ENCODE peak calls at places on chromosomes 16 and 17, in seven cellular contexts. E, R, H, Z, X, S and D are unnamed samples.

GRCh38 chr17:17494499-17495447 is 1.4 kb downstream of the RASD1 start:
- DNase-seq in H (no peak), R (no peak), X (peak; percentile 6), S (no peak), E (peak; percentile 36), Z (no peak), D (no peak)

GRCh38 chr17:29593546-29594440 is 861 bp downstream of the ANKRD13B start:
- DNase-seq in R (peak; percentile 19), H (no peak), X (peak; percentile 17), E (no peak), S (no peak), Z (no peak), D (no peak)

GRCh38 chr17:20944014-20944905 is 98.6 kb downstream of the USP22 start:
- DNase-seq in R (no peak), E (peak; percentile 45), H (no peak), X (no peak), S (no peak), Z (no peak), D (no peak)

GRCh38 chr16:86946396-86946795 is 368.0 kb downstream of the FOXL1 start:
- DNase-seq in H (no peak), X (no peak), S (no peak), E (peak; percentile 58), R (no peak), Z (no peak), D (no peak)

GRCh38 chr16:13795131-13795530 is 124.8 kb upstream of the ERCC4 start:
- DNase-seq in S (no peak), Z (no peak), H (no peak), R (no peak), X (peak; percentile 63), E (no peak), D (no peak)

GRCh38 chr16:67246081-67246944 is 968 bp downstream of the FHOD1 start:
- DNase-seq in S (peak; percentile 87), X (peak; percentile 71), R (peak; percentile 42), H (no peak), E (peak; percentile 78), Z (peak; percentile 67), D (peak; percentile 73)

GRCh38 chr16:19884021-19884485 is 595 bp downstream of the GPRC5B start:
- DNase-seq in H (no peak), X (no peak), S (no peak), Z (no peak), E (peak; percentile 56), R (no peak), D (no peak)

GRCh38 chr17:77375917-77376651 is 235.3 kb downstream of the SEC14L1 start:
- DNase-seq in Z (no peak), S (peak; percentile 53), E (no peak), H (peak; percentile 60), R (no peak), X (peak; percentile 81), D (no peak)

GRCh38 chr17:36675250-36675649 is 73.9 kb downstream of the MRM1 start:
- DNase-seq in E (no peak), X (no peak), Z (no peak), H (no peak), S (no peak), R (no peak), D (no peak)

GRCh38 chr16:1681032-1681431 is 3.0 kb downstream of the JPT2 start:
- DNase-seq in X (no peak), S (no peak), E (no peak), H (no peak), R (no peak), Z (no peak), D (no peak)

GRCh38 chr16:9259914-9260608 is 168.6 kb downstream of the HAPSTR1 start:
- DNase-seq in Z (no peak), E (no peak), S (no peak), X (no peak), H (no peak), R (no peak), D (no peak)

GRCh38 chr16:17277981-17278381 is 192.8 kb downstream of the XYLT1 start:
- DNase-seq in X (no peak), R (no peak), H (no peak), Z (no peak), S (no peak), E (peak; percentile 52), D (no peak)

GRCh38 chr17:17433260-17433659 is 43.5 kb upstream of the MED9 start:
- DNase-seq in S (no peak), H (no peak), Z (no peak), E (peak; percentile 20), X (no peak), R (no peak), D (no peak)

GRCh38 chr16:13633381-13633861 is 286.5 kb upstream of the ERCC4 start:
- DNase-seq in R (no peak), H (no peak), E (no peak), X (no peak), Z (no peak), S (no peak), D (no peak)

GRCh38 chr17:81794509-81794908 is 9.4 kb upstream of the GCGR start:
- DNase-seq in R (no peak), S (no peak), Z (no peak), H (no peak), X (no peak), E (no peak), D (no peak)

GRCh38 chr17:82703935-82704865 is 5.7 kb upstream of the RAB40B start:
- DNase-seq in X (no peak), E (no peak), Z (no peak), S (no peak), H (no peak), R (no peak), D (no peak)

GRCh38 chr17:1716912-1717695 is 6.9 kb upstream of the TLCD2 start:
- DNase-seq in S (peak; percentile 98), X (peak; percentile 96), E (peak; percentile 98), Z (peak; percentile 99), R (peak; percentile 93), H (peak; percentile 71), D (peak; percentile 97)

GRCh38 chr16:82456683-82457082 is 170.1 kb upstream of the CDH13 start:
- DNase-seq in Z (peak; percentile 14), X (peak; percentile 2), S (peak; percentile 4), E (peak; percentile 60), R (no peak), H (peak; percentile 24), D (peak; percentile 3)

GRCh38 chr16:63061319-63061718 is 1025.1 kb upstream of the CDH8 start:
- DNase-seq in R (no peak), X (no peak), Z (no peak), E (no peak), S (no peak), H (no peak), D (no peak)

GRCh38 chr17:34169501-34169900 is 85.6 kb upstream of the CCL2 start:
- DNase-seq in R (no peak), S (no peak), E (no peak), H (no peak), Z (no peak), X (no peak), D (no peak)

GRCh38 chr17:37116802-37117201 is 168.0 kb downstream of the AATF start:
- DNase-seq in H (no peak), E (no peak), Z (no peak), S (no peak), X (no peak), R (no peak), D (no peak)

GRCh38 chr17:80482555-80483308 is 6.3 kb upstream of the NPTX1 start:
- DNase-seq in E (no peak), S (no peak), X (no peak), H (no peak), Z (no peak), R (no peak), D (no peak)

GRCh38 chr16:56102159-56102798 is 89.0 kb upstream of the GNAO1 start:
- DNase-seq in S (no peak), R (no peak), E (no peak), X (peak; percentile 94), H (no peak), Z (no peak), D (no peak)

GRCh38 chr16:20906225-20906870 is 5.8 kb downstream of the LYRM1 start:
- DNase-seq in E (peak; percentile 68), H (no peak), R (no peak), S (peak; percentile 84), X (no peak), Z (no peak), D (no peak)

GRCh38 chr16:49278944-49279725 is 2.5 kb downstream of the CBLN1 start:
- DNase-seq in H (no peak), R (no peak), Z (no peak), X (no peak), E (no peak), S (no peak), D (no peak)

GRCh38 chr17:73600103-73600871 is 44.0 kb downstream of the SDK2 start:
- DNase-seq in Z (no peak), E (no peak), X (no peak), R (no peak), S (peak; percentile 18), H (no peak), D (no peak)

GRCh38 chr17:78974635-78975591 is 4.8 kb downstream of the LGALS3BP start:
- DNase-seq in Z (peak; percentile 74), R (no peak), S (peak; percentile 79), X (peak; percentile 60), E (peak; percentile 86), H (no peak), D (no peak)

GRCh38 chr17:57356722-57357391 is 100.5 kb downstream of the MSI2 start:
- DNase-seq in Z (no peak), H (no peak), S (no peak), E (no peak), X (no peak), R (no peak), D (no peak)

GRCh38 chr17:2410951-2411350 is 10.1 kb upstream of the MNT start:
- DNase-seq in S (no peak), E (no peak), R (no peak), Z (no peak), X (no peak), H (no peak), D (no peak)

GRCh38 chr16:50245417-50246298 is 20.7 kb upstream of the ADCY7 start:
- DNase-seq in R (no peak), Z (no peak), E (peak; percentile 51), X (no peak), S (peak; percentile 77), H (no peak), D (no peak)

GRCh38 chr17:58184986-58185761 is 7.4 kb upstream of the EPX start:
- DNase-seq in E (no peak), X (no peak), H (no peak), S (no peak), Z (no peak), R (no peak), D (no peak)

GRCh38 chr17:48074322-48075054 is 26.3 kb downstream of the NFE2L1 start:
- DNase-seq in R (peak; percentile 48), E (peak; percentile 87), Z (peak; percentile 62), X (peak; percentile 26), H (peak; percentile 63), S (peak; percentile 75), D (no peak)

GRCh38 chr16:88200896-88201185 is 181.9 kb upstream of the ZNF469 start:
- DNase-seq in E (no peak), S (no peak), H (no peak), Z (no peak), X (no peak), R (no peak), D (no peak)

GRCh38 chr17:35423761-35424160 is 8.5 kb downstream of the SLFN12 start:
- DNase-seq in R (no peak), Z (no peak), H (no peak), X (no peak), S (no peak), E (no peak), D (no peak)

GRCh38 chr17:21127508-21128077 is 829 bp downstream of the DHRS7B start:
- DNase-seq in Z (no peak), R (no peak), S (no peak), E (peak; percentile 8), X (no peak), H (no peak), D (no peak)

GRCh38 chr16:71919033-71919432 is 23.7 kb downstream of the IST1 start:
- DNase-seq in R (no peak), X (no peak), E (no peak), Z (no peak), H (no peak), S (no peak), D (no peak)

GRCh38 chr16:1581804-1582203 is 30.1 kb downstream of the IFT140 start:
- DNase-seq in H (no peak), S (no peak), X (no peak), R (no peak), Z (no peak), E (no peak), D (no peak)